ENCODE peak calls at places on chromosome X, in eight cellular contexts. U is CD4-positive, alpha-beta T cell; L is ascending aorta; F is caudate nucleus; H is CD8-positive, alpha-beta memory T cell; B is neuronal stem cell; K is aorta; G is CD8-positive, alpha-beta T cell. D is an unnamed sample.
A peak's percentile ranks its signal among the peaks of the same experiment; 100 is the strongest.

GRCh38 chrX:38988301-38988700 is 187.0 kb downstream of the MID1IP1 start:
- DNase-seq in G (no peak), L (no peak), K (no peak), B (no peak), F (no peak), H (no peak), U (no peak), D (no peak)

GRCh38 chrX:138723301-138723700 is 11.8 kb upstream of the FGF13 start:
- DNase-seq in L (no peak), G (no peak), B (no peak), U (no peak), F (no peak), H (no peak), K (no peak), D (no peak)

GRCh38 chrX:104750146-104750699 is 184.2 kb downstream of the IL1RAPL2 start:
- DNase-seq in U (no peak), K (no peak), B (no peak), F (no peak), L (no peak), H (no peak), G (no peak), D (no peak)

GRCh38 chrX:21865436-21865835 is 9.6 kb downstream of the YY2 start:
- DNase-seq in G (no peak), F (no peak), U (no peak), B (no peak), K (no peak), H (no peak), L (no peak), D (no peak)

GRCh38 chrX:7120578-7121219 is 26.8 kb upstream of the STS start:
- DNase-seq in F (no peak), K (no peak), G (no peak), H (no peak), U (no peak), B (no peak), L (no peak), D (no peak)

GRCh38 chrX:114800719-114801118 is 216.7 kb downstream of the IL13RA2 start:
- DNase-seq in F (no peak), K (no peak), B (no peak), H (no peak), U (no peak), L (no peak), G (no peak), D (peak; percentile 10)

GRCh38 chrX:19956923-19957322 is 33.9 kb downstream of the BCLAF3 start:
- DNase-seq in G (no peak), L (no peak), U (no peak), B (no peak), F (peak; percentile 0), H (no peak), K (no peak), D (no peak)

GRCh38 chrX:133405498-133406180 is 9.7 kb downstream of the GPC4 start:
- DNase-seq in F (no peak), U (no peak), L (no peak), H (no peak), B (no peak), G (no peak), K (no peak), D (no peak)

GRCh38 chrX:47422444-47422843 is 52.1 kb downstream of the ZNF157 start:
- DNase-seq in L (no peak), B (no peak), H (no peak), F (no peak), G (no peak), U (no peak), K (no peak), D (no peak)

GRCh38 chrX:111830561-111830960 is 45.4 kb upstream of the TRPC5OS start:
- DNase-seq in L (no peak), H (no peak), K (no peak), U (no peak), B (no peak), G (no peak), F (no peak), D (no peak)

GRCh38 chrX:72572248-72573157 is at the start of gene HDAC8:
- DNase-seq in U (peak; percentile 25), F (peak; percentile 10), G (no peak), K (peak; percentile 80), L (no peak), B (peak; percentile 64), H (no peak), D (no peak)

GRCh38 chrX:67749536-67749935 is 205.7 kb downstream of the AR start:
- DNase-seq in U (no peak), K (no peak), F (no peak), G (no peak), B (no peak), H (no peak), L (no peak), D (no peak)

GRCh38 chrX:126985960-126986359 is 166.4 kb downstream of the PRR32 start:
- DNase-seq in B (no peak), K (no peak), U (no peak), L (no peak), G (no peak), F (no peak), H (no peak), D (no peak)

GRCh38 chrX:148672526-148672925 is 172.1 kb downstream of the AFF2 start:
- DNase-seq in H (no peak), G (no peak), B (no peak), L (no peak), K (no peak), U (no peak), F (no peak), D (no peak)
- H3K27ac ChIP-seq in H (no peak overlapping the region), G (no peak overlapping the region), B (no peak overlapping the region), L (no peak overlapping the region), K (no peak overlapping the region), U (no peak overlapping the region), F (no peak overlapping the region), D (no peak overlapping the region)

GRCh38 chrX:16839224-16839851 is 30.8 kb downstream of the RBBP7 start:
- DNase-seq in F (no peak), B (no peak), U (no peak), G (no peak), H (no peak), L (no peak), K (no peak), D (no peak)
- H3K27ac ChIP-seq in F (peak overlapping the region; percentile 17), B (no peak overlapping the region), U (no peak overlapping the region), G (no peak overlapping the region), H (no peak overlapping the region), L (peak overlapping the region; percentile 53), K (no peak overlapping the region), D (peak overlapping the region; percentile 42)

GRCh38 chrX:11113731-11114130 is 2.6 kb downstream of the HCCS start:
- DNase-seq in L (no peak), H (no peak), K (no peak), U (no peak), G (no peak), B (no peak), F (no peak), D (no peak)

GRCh38 chrX:11109968-11110367 is 1.2 kb upstream of the HCCS start:
- DNase-seq in L (no peak), G (no peak), H (no peak), F (no peak), U (no peak), B (no peak), K (no peak), D (no peak)

GRCh38 chrX:11111947-11112346 is 815 bp downstream of the HCCS start:
- DNase-seq in H (no peak), U (no peak), K (no peak), B (no peak), G (no peak), F (no peak), L (no peak), D (no peak)

GRCh38 chrX:11108253-11108941 is 2.7 kb upstream of the HCCS start:
- DNase-seq in K (no peak), H (no peak), G (no peak), U (no peak), F (no peak), B (no peak), L (no peak), D (no peak)

GRCh38 chrX:11111038-11111851 is at the start of gene HCCS:
- DNase-seq in G (peak; percentile 67), F (peak; percentile 70), L (peak; percentile 50), K (peak; percentile 89), B (peak; percentile 53), H (peak; percentile 75), U (peak; percentile 81), D (no peak)
- H3K27ac ChIP-seq in G (peak within 1 kb of the TSS; percentile 82), F (peak within 1 kb of the TSS; percentile 42), L (peak within 1 kb of the TSS; percentile 83), K (peak within 1 kb of the TSS; percentile 56), B (no peak within 1 kb of the TSS), H (peak within 1 kb of the TSS; percentile 87), U (peak within 1 kb of the TSS; percentile 87), D (peak within 1 kb of the TSS; percentile 67)

DNA sequence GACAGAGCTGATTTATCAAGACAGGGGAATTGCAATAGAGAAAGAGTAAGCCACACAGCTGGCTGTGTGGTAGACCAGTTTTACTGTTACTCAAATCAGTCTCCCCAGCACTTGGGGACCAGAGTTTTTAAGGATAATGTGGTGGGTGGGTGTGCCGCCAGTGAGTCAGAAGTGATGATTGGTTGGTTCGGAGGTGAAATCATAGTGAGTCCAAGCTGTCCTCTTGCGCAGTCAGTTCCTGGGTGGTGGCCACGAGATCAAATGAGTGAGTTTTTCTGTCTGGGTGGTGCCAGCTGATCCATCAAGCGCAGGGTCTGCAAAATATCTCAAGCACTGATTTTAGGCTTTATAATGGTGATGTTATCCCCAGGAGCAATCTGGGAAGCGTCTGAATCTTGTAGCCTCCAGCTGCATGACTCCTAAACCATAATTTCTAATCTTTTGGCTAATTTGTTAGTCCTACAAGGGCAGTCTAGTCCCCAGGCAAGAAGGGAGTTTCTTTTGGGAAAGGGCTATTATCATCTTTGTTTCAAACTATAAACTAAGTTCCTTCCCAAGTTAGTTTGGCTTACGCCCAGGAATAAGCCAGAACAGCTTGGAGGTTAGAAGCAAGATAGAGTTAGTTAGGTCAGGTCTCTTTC is 44.0 kb upstream of the PPP1R2C start:
- DNase-seq in L (no peak), F (no peak), U (no peak), B (no peak), H (no peak), G (no peak), K (no peak), D (no peak)
- H3K27ac ChIP-seq in L (no peak overlapping the region), F (no peak overlapping the region), U (no peak overlapping the region), B (no peak overlapping the region), H (no peak overlapping the region), G (no peak overlapping the region), K (no peak overlapping the region), D (no peak overlapping the region)

GRCh38 chrX:40153335-40154221 is 55.8 kb upstream of the BCOR start:
- DNase-seq in G (no peak), H (peak; percentile 35), B (no peak), U (peak; percentile 37), F (peak; percentile 7), K (peak; percentile 71), L (no peak), D (no peak)
- H3K27ac ChIP-seq in G (no peak overlapping the region), H (peak overlapping the region; percentile 59), B (no peak overlapping the region), U (no peak overlapping the region), F (peak overlapping the region; percentile 62), K (no peak overlapping the region), L (peak overlapping the region; percentile 63), D (peak overlapping the region; percentile 68)

DNA sequence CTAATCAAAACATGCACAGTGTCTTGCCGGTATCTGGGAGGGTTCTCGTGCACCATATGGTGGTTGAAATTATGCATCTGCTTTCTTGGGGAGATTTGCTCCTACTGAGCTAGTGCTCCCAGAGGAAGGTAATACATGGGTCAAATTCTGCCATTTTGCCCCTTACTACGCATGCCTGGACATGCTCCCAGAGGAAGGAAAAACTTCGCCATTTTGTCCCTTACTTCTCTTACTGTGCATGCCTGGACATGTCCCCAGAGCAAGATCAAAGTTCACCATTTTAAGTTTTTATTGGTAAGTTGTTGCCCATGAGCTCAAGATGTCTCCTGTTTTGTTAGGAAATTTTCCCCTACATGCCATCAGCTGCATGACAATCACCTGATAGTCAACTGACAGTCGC is 252.1 kb upstream of the KLHL4 start:
- DNase-seq in H (no peak), G (no peak), L (no peak), F (no peak), U (no peak), K (no peak), B (no peak), D (no peak)
- H3K27ac ChIP-seq in H (no peak overlapping the region), G (no peak overlapping the region), L (no peak overlapping the region), F (no peak overlapping the region), U (no peak overlapping the region), K (no peak overlapping the region), B (no peak overlapping the region), D (no peak overlapping the region)

D was measured in SK-N-MC.